ENCODE peak calls at places on chromosomes 13 and 19, in nine cellular contexts. D is NCI-H1048, F is C1 segment of cervical spinal cord, T is astrocyte of the spinal cord, N is fibroblast of pulmonary artery, W is transverse colon, X is caudate nucleus, Y is Daoy, H is GF-D8. B is an unnamed sample.

GRCh38 chr13:95698047-95698749 is 21.3 kb downstream of the DNAJC3 start:
- DNase-seq in Y (no peak), N (peak), W (no peak), H (no peak), D (no peak), F (no peak), T (no peak), X (no peak), B (no peak)

GRCh38 chr13:27296496-27296895 is 25.9 kb downstream of the RASL11A start:
- DNase-seq in Y (no peak), H (no peak), D (no peak), T (peak), N (no peak), F (peak), X (no peak), W (no peak), B (no peak)

GRCh38 chr19:39131255-39131755 is 5.7 kb downstream of the PAK4 start:
- DNase-seq in F (no peak), Y (no peak), T (no peak), W (no peak), N (peak), X (no peak), H (no peak), D (no peak), B (no peak)

GRCh38 chr13:33483471-33483870 is 197.9 kb upstream of the STARD13 start:
- DNase-seq in D (no peak), F (no peak), Y (peak), W (no peak), N (no peak), T (no peak), X (no peak), H (no peak), B (no peak)

GRCh38 chr13:49086711-49087110 is 111.0 kb downstream of the FNDC3A start:
- DNase-seq in N (peak), H (no peak), Y (no peak), T (peak), X (no peak), D (no peak), W (no peak), F (no peak), B (no peak)

GRCh38 chr19:18735752-18736151 is 52.3 kb downstream of the CRTC1 start:
- DNase-seq in T (no peak), H (no peak), W (no peak), F (no peak), N (no peak), Y (no peak), D (no peak), X (peak), B (no peak)

GRCh38 chr19:5245631-5246553 is 94.7 kb downstream of the PTPRS start:
- DNase-seq in Y (no peak), D (no peak), T (no peak), F (no peak), N (no peak), H (no peak), W (no peak), X (no peak), B (no peak)

GRCh38 chr13:98537306-98537705 is 39.6 kb downstream of the STK24 start:
- DNase-seq in T (no peak), N (no peak), F (no peak), Y (no peak), D (no peak), X (no peak), H (no peak), W (no peak), B (no peak)

GRCh38 chr19:33432408-33433170 is 59.1 kb downstream of the CEBPG start:
- DNase-seq in X (no peak), T (no peak), H (no peak), D (no peak), W (no peak), F (no peak), Y (no peak), N (no peak), B (no peak)

GRCh38 chr13:82739881-82740280 is 1142.4 kb downstream of the SLITRK1 start:
- DNase-seq in D (no peak), X (no peak), T (no peak), F (no peak), Y (no peak), W (no peak), N (peak), H (no peak), B (no peak)

GRCh38 chr13:28655566-28655965 is 3.4 kb upstream of the POMP start:
- DNase-seq in W (no peak), N (peak), X (no peak), D (no peak), H (no peak), Y (no peak), F (no peak), T (peak), B (no peak)

GRCh38 chr13:32036762-32037161 is 5.2 kb downstream of the FRY start:
- DNase-seq in W (no peak), H (no peak), N (no peak), F (no peak), D (no peak), T (no peak), Y (no peak), X (no peak), B (no peak)

GRCh38 chr19:49801966-49802661 is 11.0 kb downstream of the FUZ start:
- DNase-seq in F (peak), Y (peak), D (peak), H (no peak), N (peak), T (peak), W (peak), X (peak), B (peak)

GRCh38 chr13:79895416-79895815 is 414.5 kb downstream of the NDFIP2 start:
- DNase-seq in T (no peak), N (no peak), X (no peak), D (no peak), W (no peak), Y (no peak), F (no peak), H (no peak), B (no peak)

GRCh38 chr19:16875584-16876555 is 12.9 kb upstream of the F2RL3 start:
- DNase-seq in H (no peak), D (no peak), W (peak), X (no peak), T (no peak), F (no peak), N (no peak), Y (no peak), B (no peak)

GRCh38 chr13:73228546-73228945 is 169.7 kb downstream of the KLF5 start:
- DNase-seq in X (no peak), D (no peak), Y (no peak), W (no peak), H (no peak), N (peak), T (peak), F (no peak), B (no peak)

GRCh38 chr13:84649853-84650252 is 767.6 kb upstream of the SLITRK1 start:
- DNase-seq in Y (no peak), H (no peak), F (no peak), D (no peak), N (peak), T (no peak), X (no peak), W (no peak), B (no peak)

GRCh38 chr13:76971215-76971614 is 20.7 kb upstream of the CLN5 start:
- DNase-seq in T (no peak), N (no peak), D (no peak), H (no peak), W (no peak), Y (no peak), X (no peak), F (no peak), B (no peak)

GRCh38 chr13:41458187-41458938 is 1.0 kb downstream of the RGCC start:
- DNase-seq in T (peak), N (no peak), X (peak), Y (peak), W (peak), H (peak), F (no peak), D (no peak), B (no peak)

GRCh38 chr13:51797664-51798488 is 6.1 kb downstream of the DHRS12 start:
- DNase-seq in N (peak), Y (peak), H (peak), D (peak), F (peak), X (peak), W (peak), T (peak), B (no peak)

GRCh38 chr13:111916201-111916600 is 150.7 kb upstream of the SOX1 start:
- DNase-seq in F (no peak), N (no peak), Y (no peak), W (no peak), T (no peak), D (no peak), H (no peak), X (no peak), B (peak)

GRCh38 chr13:26019881-26020535 is 31.8 kb downstream of the SHISA2 start:
- DNase-seq in H (no peak), W (no peak), Y (peak), X (no peak), F (no peak), T (peak), D (no peak), N (peak), B (peak)

GRCh38 chr13:101916108-101916757 is 463.8 kb downstream of the ITGBL1 start:
- DNase-seq in D (no peak), N (peak), Y (peak), F (no peak), X (no peak), W (no peak), T (peak), H (no peak), B (no peak)

GRCh38 chr13:33109801-33110200 is 93.6 kb downstream of the KL start:
- DNase-seq in Y (peak), W (no peak), T (no peak), N (no peak), X (no peak), F (no peak), H (no peak), D (no peak), B (no peak)

GRCh38 chr19:18098891-18099622 is 1.5 kb downstream of the MAST3 start:
- DNase-seq in N (no peak), F (no peak), D (no peak), T (no peak), X (peak), Y (no peak), H (no peak), W (peak), B (no peak)

GRCh38 chr13:93689333-93689732 is 462.7 kb downstream of the GPC6 start:
- DNase-seq in N (no peak), W (no peak), T (no peak), F (no peak), Y (no peak), X (no peak), D (no peak), H (no peak), B (no peak)

GRCh38 chr19:38712161-38712748 is 32.0 kb downstream of the CAPN12 start:
- DNase-seq in Y (no peak), T (no peak), N (no peak), W (no peak), D (no peak), H (no peak), F (no peak), X (no peak), B (no peak)

GRCh38 chr19:56350416-56351045 is 35.9 kb upstream of the ZSCAN5A start:
- DNase-seq in F (no peak), D (no peak), T (peak), Y (peak), X (no peak), N (peak), W (peak), H (peak), B (no peak)

GRCh38 chr19:42255766-42256750 is 1.1 kb upstream of the ERF start:
- DNase-seq in T (peak), W (no peak), N (peak), H (no peak), F (no peak), X (peak), Y (peak), D (no peak), B (no peak)

GRCh38 chr19:2095338-2095938 is 688 bp downstream of the MOB3A start:
- DNase-seq in T (no peak), Y (no peak), H (no peak), X (no peak), F (no peak), D (no peak), W (peak), N (no peak), B (no peak)

GRCh38 chr19:18086590-18087138 is at the start of gene IL12RB1:
- DNase-seq in W (peak), F (no peak), T (no peak), D (no peak), H (no peak), Y (peak), X (no peak), N (no peak), B (no peak)

GRCh38 chr19:35030257-35031071 is at the start of gene SCN1B:
- DNase-seq in W (peak), N (peak), D (no peak), X (peak), Y (peak), T (peak), F (peak), H (no peak), B (no peak)

GRCh38 chr19:38417146-38417543 is 8.9 kb downstream of the RASGRP4 start:
- DNase-seq in D (no peak), F (no peak), Y (no peak), W (no peak), H (no peak), X (no peak), T (no peak), N (no peak), B (no peak)

GRCh38 chr13:80901111-80902014 is 560.4 kb upstream of the SPRY2 start:
- DNase-seq in X (no peak), W (no peak), Y (no peak), F (no peak), D (no peak), H (no peak), T (no peak), N (peak), B (no peak)

GRCh38 chr13:92657565-92657964 is 569.0 kb upstream of the GPC6 start:
- DNase-seq in D (no peak), Y (no peak), W (no peak), X (no peak), T (peak), N (peak), F (no peak), H (no peak), B (no peak)

GRCh38 chr19:41351339-41352245 is 2.1 kb downstream of the TGFB1 start:
- DNase-seq in F (peak), D (no peak), X (peak), H (peak), W (peak), Y (peak), T (peak), N (peak), B (no peak)

GRCh38 chr19:7550987-7551761 is 15.7 kb downstream of the PNPLA6 start:
- DNase-seq in T (peak), X (peak), W (peak), Y (peak), H (no peak), N (peak), D (peak), F (peak), B (no peak)

B was measured in vagina.